ENCODE peak calls at places on chromosomes 12 and 14, in ten cellular contexts. One of them, this sample, is unnamed.

GRCh38 chr14:62077676-62078261 is 315.5 kb downstream of the SNAPC1 start:
- DNase-seq in ovary: no peak
- DNase-seq in CD8-positive, alpha-beta T cell: no peak
- DNase-seq in A549: no peak
- DNase-seq in fibroblast of the aortic adventitia: no peak
- DNase-seq in lower leg skin: no peak
- DNase-seq in HCT116: no peak
- DNase-seq in GM06990: no peak
- DNase-seq in fibroblast of mammary gland: no peak
- DNase-seq in AG09309: no peak
- DNase-seq in this sample: no peak

GRCh38 chr12:1651946-1652345 is 22.9 kb downstream of the WNT5B start:
- DNase-seq in ovary: no peak
- DNase-seq in CD8-positive, alpha-beta T cell: no peak
- DNase-seq in A549: no peak
- DNase-seq in fibroblast of the aortic adventitia: no peak
- DNase-seq in lower leg skin: no peak
- DNase-seq in HCT116: no peak
- DNase-seq in GM06990: no peak
- DNase-seq in fibroblast of mammary gland: no peak
- DNase-seq in AG09309: no peak
- DNase-seq in this sample: no peak

GRCh38 chr14:89163237-89163636 is 253.8 kb downstream of the FOXN3 start:
- DNase-seq in ovary: no peak
- DNase-seq in CD8-positive, alpha-beta T cell: no peak
- DNase-seq in A549: no peak
- DNase-seq in fibroblast of the aortic adventitia: no peak
- DNase-seq in lower leg skin: no peak
- DNase-seq in HCT116: no peak
- DNase-seq in GM06990: no peak
- DNase-seq in fibroblast of mammary gland: no peak
- DNase-seq in AG09309: no peak
- DNase-seq in this sample: no peak

GRCh38 chr12:109130755-109131521 is 14.6 kb downstream of the ACACB start:
- DNase-seq in ovary: no peak
- DNase-seq in CD8-positive, alpha-beta T cell: no peak
- DNase-seq in A549: no peak
- DNase-seq in fibroblast of the aortic adventitia: no peak
- DNase-seq in lower leg skin: no peak
- DNase-seq in HCT116: peak
- DNase-seq in GM06990: no peak
- DNase-seq in fibroblast of mammary gland: no peak
- DNase-seq in AG09309: no peak
- DNase-seq in this sample: no peak

GRCh38 chr14:105197274-105197673 is 16.2 kb upstream of the NUDT14 start:
- DNase-seq in ovary: no peak
- DNase-seq in CD8-positive, alpha-beta T cell: no peak
- DNase-seq in A549: no peak
- DNase-seq in fibroblast of the aortic adventitia: peak
- DNase-seq in lower leg skin: no peak
- DNase-seq in HCT116: no peak
- DNase-seq in GM06990: no peak
- DNase-seq in fibroblast of mammary gland: peak
- DNase-seq in AG09309: peak
- DNase-seq in this sample: peak

GRCh38 chr14:27145170-27145569 is 547.3 kb upstream of the NOVA1 start:
- DNase-seq in ovary: no peak
- DNase-seq in CD8-positive, alpha-beta T cell: no peak
- DNase-seq in A549: no peak
- DNase-seq in fibroblast of the aortic adventitia: no peak
- DNase-seq in lower leg skin: no peak
- DNase-seq in HCT116: no peak
- DNase-seq in GM06990: no peak
- DNase-seq in fibroblast of mammary gland: no peak
- DNase-seq in AG09309: no peak
- DNase-seq in this sample: no peak

GRCh38 chr14:36505193-36505815 is 14.7 kb downstream of the NKX2-1 start:
- DNase-seq in ovary: no peak
- DNase-seq in CD8-positive, alpha-beta T cell: no peak
- DNase-seq in A549: no peak
- DNase-seq in fibroblast of the aortic adventitia: no peak
- DNase-seq in lower leg skin: no peak
- DNase-seq in HCT116: no peak
- DNase-seq in GM06990: no peak
- DNase-seq in fibroblast of mammary gland: no peak
- DNase-seq in AG09309: no peak
- DNase-seq in this sample: no peak

GRCh38 chr12:57603758-57604453 is 718 bp upstream of the DTX3 start:
- DNase-seq in ovary: peak
- DNase-seq in CD8-positive, alpha-beta T cell: no peak
- DNase-seq in A549: no peak
- DNase-seq in fibroblast of the aortic adventitia: peak
- DNase-seq in lower leg skin: no peak
- DNase-seq in HCT116: no peak
- DNase-seq in GM06990: no peak
- DNase-seq in fibroblast of mammary gland: peak
- DNase-seq in AG09309: peak
- DNase-seq in this sample: peak

GRCh38 chr14:51581017-51581881 is 70.5 kb upstream of the FRMD6 start:
- DNase-seq in ovary: no peak
- DNase-seq in CD8-positive, alpha-beta T cell: no peak
- DNase-seq in A549: no peak
- DNase-seq in fibroblast of the aortic adventitia: peak
- DNase-seq in lower leg skin: no peak
- DNase-seq in HCT116: no peak
- DNase-seq in GM06990: no peak
- DNase-seq in fibroblast of mammary gland: peak
- DNase-seq in AG09309: peak
- DNase-seq in this sample: peak

GRCh38 chr14:101843665-101844064 is 82.2 kb downstream of the PPP2R5C start:
- DNase-seq in ovary: no peak
- DNase-seq in CD8-positive, alpha-beta T cell: peak
- DNase-seq in A549: no peak
- DNase-seq in fibroblast of the aortic adventitia: no peak
- DNase-seq in lower leg skin: no peak
- DNase-seq in HCT116: no peak
- DNase-seq in GM06990: peak
- DNase-seq in fibroblast of mammary gland: peak
- DNase-seq in AG09309: no peak
- DNase-seq in this sample: no peak
- TF ChIP-seq CTCF in ovary: no peak
- TF ChIP-seq CTCF in CD8-positive, alpha-beta T cell: peak
- TF ChIP-seq CTCF in A549: peak
- TF ChIP-seq CTCF in fibroblast of the aortic adventitia: peak
- TF ChIP-seq CTCF in lower leg skin: no peak
- TF ChIP-seq CTCF in HCT116: peak
- TF ChIP-seq CTCF in GM06990: peak
- TF ChIP-seq CTCF in fibroblast of mammary gland: peak
- TF ChIP-seq CTCF in AG09309: peak
- TF ChIP-seq CTCF in this sample: peak

GRCh38 chr14:98513558-98513957 is 758.4 kb downstream of the BCL11B start:
- DNase-seq in ovary: no peak
- DNase-seq in CD8-positive, alpha-beta T cell: no peak
- DNase-seq in A549: no peak
- DNase-seq in fibroblast of the aortic adventitia: no peak
- DNase-seq in lower leg skin: no peak
- DNase-seq in HCT116: no peak
- DNase-seq in GM06990: no peak
- DNase-seq in fibroblast of mammary gland: no peak
- DNase-seq in AG09309: no peak
- DNase-seq in this sample: no peak

GRCh38 chr14:98507269-98507668 is 764.7 kb downstream of the BCL11B start:
- DNase-seq in ovary: no peak
- DNase-seq in CD8-positive, alpha-beta T cell: no peak
- DNase-seq in A549: no peak
- DNase-seq in fibroblast of the aortic adventitia: no peak
- DNase-seq in lower leg skin: no peak
- DNase-seq in HCT116: no peak
- DNase-seq in GM06990: no peak
- DNase-seq in fibroblast of mammary gland: no peak
- DNase-seq in AG09309: no peak
- DNase-seq in this sample: no peak

GRCh38 chr14:98514016-98514415 is 758.0 kb downstream of the BCL11B start:
- DNase-seq in ovary: no peak
- DNase-seq in CD8-positive, alpha-beta T cell: no peak
- DNase-seq in A549: no peak
- DNase-seq in fibroblast of the aortic adventitia: no peak
- DNase-seq in lower leg skin: no peak
- DNase-seq in HCT116: no peak
- DNase-seq in GM06990: no peak
- DNase-seq in fibroblast of mammary gland: no peak
- DNase-seq in AG09309: no peak
- DNase-seq in this sample: no peak

GRCh38 chr14:98512501-98513251 is 759.3 kb downstream of the BCL11B start:
- DNase-seq in ovary: no peak
- DNase-seq in CD8-positive, alpha-beta T cell: no peak
- DNase-seq in A549: no peak
- DNase-seq in fibroblast of the aortic adventitia: no peak
- DNase-seq in lower leg skin: no peak
- DNase-seq in HCT116: no peak
- DNase-seq in GM06990: no peak
- DNase-seq in fibroblast of mammary gland: no peak
- DNase-seq in AG09309: no peak
- DNase-seq in this sample: no peak

GRCh38 chr14:98510392-98510791 is 761.6 kb downstream of the BCL11B start:
- DNase-seq in ovary: no peak
- DNase-seq in CD8-positive, alpha-beta T cell: no peak
- DNase-seq in A549: no peak
- DNase-seq in fibroblast of the aortic adventitia: no peak
- DNase-seq in lower leg skin: no peak
- DNase-seq in HCT116: no peak
- DNase-seq in GM06990: no peak
- DNase-seq in fibroblast of mammary gland: no peak
- DNase-seq in AG09309: no peak
- DNase-seq in this sample: no peak
- H3K4me3 ChIP-seq in ovary: no peak
- H3K4me3 ChIP-seq in CD8-positive, alpha-beta T cell: no peak
- H3K4me3 ChIP-seq in A549: no peak
- H3K4me3 ChIP-seq in fibroblast of the aortic adventitia: no peak
- H3K4me3 ChIP-seq in lower leg skin: no peak
- H3K4me3 ChIP-seq in HCT116: no peak
- H3K4me3 ChIP-seq in GM06990: no peak
- H3K4me3 ChIP-seq in fibroblast of mammary gland: no peak
- H3K4me3 ChIP-seq in AG09309: no peak
- H3K4me3 ChIP-seq in this sample: no peak

GRCh38 chr12:74365178-74365964 is 172.3 kb upstream of the ATXN7L3B start:
- DNase-seq in ovary: peak
- DNase-seq in CD8-positive, alpha-beta T cell: no peak
- DNase-seq in A549: no peak
- DNase-seq in fibroblast of the aortic adventitia: peak
- DNase-seq in lower leg skin: no peak
- DNase-seq in HCT116: no peak
- DNase-seq in GM06990: no peak
- DNase-seq in fibroblast of mammary gland: peak
- DNase-seq in AG09309: no peak
- DNase-seq in this sample: peak
- TF ChIP-seq CTCF in ovary: no peak
- TF ChIP-seq CTCF in CD8-positive, alpha-beta T cell: no peak
- TF ChIP-seq CTCF in A549: no peak
- TF ChIP-seq CTCF in fibroblast of the aortic adventitia: peak
- TF ChIP-seq CTCF in lower leg skin: no peak
- TF ChIP-seq CTCF in HCT116: peak
- TF ChIP-seq CTCF in GM06990: peak
- TF ChIP-seq CTCF in fibroblast of mammary gland: peak
- TF ChIP-seq CTCF in AG09309: no peak
- TF ChIP-seq CTCF in this sample: peak

DNA sequence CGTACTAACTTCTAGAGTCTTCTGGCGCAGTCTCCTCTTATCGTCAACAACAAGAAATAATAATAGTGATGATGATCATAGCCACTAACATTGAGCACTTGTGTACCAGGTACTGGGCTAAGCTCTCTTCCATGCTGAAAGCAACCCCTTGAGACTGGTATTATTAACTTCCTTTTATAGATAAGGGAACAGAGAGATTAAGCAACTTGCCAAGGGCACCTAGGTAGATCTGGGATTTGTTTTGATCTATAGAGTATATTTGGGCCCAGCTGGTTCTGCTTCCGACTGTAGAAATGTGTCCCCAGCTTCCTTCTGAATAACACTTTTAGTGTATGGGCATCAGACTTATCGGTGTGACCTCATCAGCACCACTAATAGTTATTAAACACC is 1.1 kb upstream of the ZNF219 start:
- DNase-seq in ovary: no peak
- DNase-seq in CD8-positive, alpha-beta T cell: no peak
- DNase-seq in A549: no peak
- DNase-seq in fibroblast of the aortic adventitia: no peak
- DNase-seq in lower leg skin: no peak
- DNase-seq in HCT116: no peak
- DNase-seq in GM06990: no peak
- DNase-seq in fibroblast of mammary gland: no peak
- DNase-seq in AG09309: no peak
- DNase-seq in this sample: no peak
- H3K4me3 ChIP-seq in ovary: peak
- H3K4me3 ChIP-seq in CD8-positive, alpha-beta T cell: no peak
- H3K4me3 ChIP-seq in A549: peak
- H3K4me3 ChIP-seq in fibroblast of the aortic adventitia: no peak
- H3K4me3 ChIP-seq in lower leg skin: no peak
- H3K4me3 ChIP-seq in HCT116: no peak
- H3K4me3 ChIP-seq in GM06990: no peak
- H3K4me3 ChIP-seq in fibroblast of mammary gland: no peak
- H3K4me3 ChIP-seq in AG09309: no peak
- H3K4me3 ChIP-seq in this sample: no peak

GRCh38 chr12:130955238-130955816 is 1.6 kb downstream of the ADGRD1 start:
- DNase-seq in ovary: no peak
- DNase-seq in CD8-positive, alpha-beta T cell: no peak
- DNase-seq in A549: no peak
- DNase-seq in fibroblast of the aortic adventitia: no peak
- DNase-seq in lower leg skin: no peak
- DNase-seq in HCT116: no peak
- DNase-seq in GM06990: no peak
- DNase-seq in fibroblast of mammary gland: no peak
- DNase-seq in AG09309: no peak
- DNase-seq in this sample: no peak
- TF ChIP-seq CTCF in ovary: no peak
- TF ChIP-seq CTCF in CD8-positive, alpha-beta T cell: no peak
- TF ChIP-seq CTCF in A549: no peak
- TF ChIP-seq CTCF in fibroblast of the aortic adventitia: no peak
- TF ChIP-seq CTCF in lower leg skin: no peak
- TF ChIP-seq CTCF in HCT116: no peak
- TF ChIP-seq CTCF in GM06990: no peak
- TF ChIP-seq CTCF in fibroblast of mammary gland: no peak
- TF ChIP-seq CTCF in AG09309: no peak
- TF ChIP-seq CTCF in this sample: no peak

GRCh38 chr12:107317751-107318553 is 224.6 kb upstream of the CRY1 start:
- DNase-seq in ovary: no peak
- DNase-seq in CD8-positive, alpha-beta T cell: peak
- DNase-seq in A549: peak
- DNase-seq in fibroblast of the aortic adventitia: peak
- DNase-seq in lower leg skin: peak
- DNase-seq in HCT116: peak
- DNase-seq in GM06990: peak
- DNase-seq in fibroblast of mammary gland: peak
- DNase-seq in AG09309: peak
- DNase-seq in this sample: peak
- H3K4me3 ChIP-seq in ovary: no peak
- H3K4me3 ChIP-seq in CD8-positive, alpha-beta T cell: peak
- H3K4me3 ChIP-seq in A549: peak
- H3K4me3 ChIP-seq in fibroblast of the aortic adventitia: peak
- H3K4me3 ChIP-seq in lower leg skin: no peak
- H3K4me3 ChIP-seq in HCT116: peak
- H3K4me3 ChIP-seq in GM06990: no peak
- H3K4me3 ChIP-seq in fibroblast of mammary gland: peak
- H3K4me3 ChIP-seq in AG09309: peak
- H3K4me3 ChIP-seq in this sample: peak